ENCODE peak calls at places on chromosomes 4 and X, in ten cellular contexts. One of them, this sample, is unnamed.

GRCh38 chr4:104494822-104495559 is at the start of gene CXXC4:
- DNase-seq in astrocyte of the spinal cord: peak
- DNase-seq in nephron progenitor cell: peak
- DNase-seq in RWPE1: peak
- DNase-seq in fibroblast of lung: peak
- DNase-seq in BJ: no peak
- DNase-seq in dorsolateral prefrontal cortex: peak
- DNase-seq in bronchial epithelial cell: peak
- DNase-seq in H9: peak
- DNase-seq in CD4-positive, alpha-beta T cell: no peak
- DNase-seq in this sample: peak

GRCh38 chr4:187544461-187545053 is 451.0 kb upstream of the ZFP42 start:
- DNase-seq in H9: no peak
- DNase-seq in CD4-positive, alpha-beta T cell: no peak
- DNase-seq in dorsolateral prefrontal cortex: no peak
- DNase-seq in fibroblast of lung: no peak
- DNase-seq in astrocyte of the spinal cord: no peak
- DNase-seq in RWPE1: no peak
- DNase-seq in bronchial epithelial cell: peak
- DNase-seq in BJ: no peak
- DNase-seq in nephron progenitor cell: no peak
- DNase-seq in this sample: no peak

GRCh38 chr4:90842960-90843359 is 715.8 kb downstream of the CCSER1 start:
- DNase-seq in bronchial epithelial cell: peak
- DNase-seq in RWPE1: no peak
- DNase-seq in astrocyte of the spinal cord: no peak
- DNase-seq in fibroblast of lung: no peak
- DNase-seq in dorsolateral prefrontal cortex: no peak
- DNase-seq in BJ: no peak
- DNase-seq in nephron progenitor cell: no peak
- DNase-seq in H9: no peak
- DNase-seq in CD4-positive, alpha-beta T cell: no peak
- DNase-seq in this sample: no peak

GRCh38 chr4:167415461-167415860 is 181.2 kb upstream of the SPOCK3 start:
- DNase-seq in fibroblast of lung: no peak
- DNase-seq in nephron progenitor cell: no peak
- DNase-seq in CD4-positive, alpha-beta T cell: no peak
- DNase-seq in RWPE1: no peak
- DNase-seq in H9: no peak
- DNase-seq in dorsolateral prefrontal cortex: no peak
- DNase-seq in BJ: no peak
- DNase-seq in astrocyte of the spinal cord: no peak
- DNase-seq in bronchial epithelial cell: no peak
- DNase-seq in this sample: no peak

GRCh38 chrX:134144231-134144630 is 92.8 kb upstream of the CCDC160 start:
- DNase-seq in nephron progenitor cell: no peak
- DNase-seq in H9: no peak
- DNase-seq in BJ: no peak
- DNase-seq in dorsolateral prefrontal cortex: no peak
- DNase-seq in bronchial epithelial cell: peak
- DNase-seq in fibroblast of lung: peak
- DNase-seq in CD4-positive, alpha-beta T cell: no peak
- DNase-seq in RWPE1: peak
- DNase-seq in astrocyte of the spinal cord: no peak
- DNase-seq in this sample: no peak

GRCh38 chrX:133177202-133177601 is 41.0 kb downstream of the TFDP3 start:
- DNase-seq in nephron progenitor cell: no peak
- DNase-seq in CD4-positive, alpha-beta T cell: no peak
- DNase-seq in BJ: no peak
- DNase-seq in dorsolateral prefrontal cortex: no peak
- DNase-seq in H9: no peak
- DNase-seq in astrocyte of the spinal cord: no peak
- DNase-seq in RWPE1: no peak
- DNase-seq in fibroblast of lung: no peak
- DNase-seq in bronchial epithelial cell: no peak
- DNase-seq in this sample: no peak

GRCh38 chr4:98746530-98746929 is 88.1 kb upstream of the TSPAN5 start:
- DNase-seq in astrocyte of the spinal cord: peak
- DNase-seq in RWPE1: no peak
- DNase-seq in nephron progenitor cell: no peak
- DNase-seq in H9: no peak
- DNase-seq in dorsolateral prefrontal cortex: no peak
- DNase-seq in fibroblast of lung: peak
- DNase-seq in CD4-positive, alpha-beta T cell: no peak
- DNase-seq in bronchial epithelial cell: no peak
- DNase-seq in BJ: no peak
- DNase-seq in this sample: no peak

GRCh38 chr4:8303485-8304281 is 34.1 kb downstream of the HTRA3 start:
- DNase-seq in CD4-positive, alpha-beta T cell: no peak
- DNase-seq in fibroblast of lung: peak
- DNase-seq in BJ: peak
- DNase-seq in bronchial epithelial cell: peak
- DNase-seq in astrocyte of the spinal cord: peak
- DNase-seq in H9: no peak
- DNase-seq in nephron progenitor cell: no peak
- DNase-seq in RWPE1: peak
- DNase-seq in dorsolateral prefrontal cortex: no peak
- DNase-seq in this sample: peak

GRCh38 chrX:126272795-126273497 is 106.9 kb upstream of the DCAF12L2 start:
- DNase-seq in nephron progenitor cell: no peak
- DNase-seq in astrocyte of the spinal cord: no peak
- DNase-seq in fibroblast of lung: no peak
- DNase-seq in CD4-positive, alpha-beta T cell: no peak
- DNase-seq in H9: no peak
- DNase-seq in RWPE1: no peak
- DNase-seq in bronchial epithelial cell: no peak
- DNase-seq in BJ: no peak
- DNase-seq in dorsolateral prefrontal cortex: no peak
- DNase-seq in this sample: no peak

GRCh38 chrX:51834076-51834475 is 59.3 kb upstream of the MAGED1 start:
- DNase-seq in RWPE1: no peak
- DNase-seq in astrocyte of the spinal cord: no peak
- DNase-seq in bronchial epithelial cell: no peak
- DNase-seq in nephron progenitor cell: no peak
- DNase-seq in BJ: no peak
- DNase-seq in H9: no peak
- DNase-seq in CD4-positive, alpha-beta T cell: no peak
- DNase-seq in fibroblast of lung: no peak
- DNase-seq in dorsolateral prefrontal cortex: no peak
- DNase-seq in this sample: no peak

GRCh38 chrX:42748067-42748850 is 29.7 kb downstream of the PPP1R2C start:
- DNase-seq in nephron progenitor cell: no peak
- DNase-seq in bronchial epithelial cell: peak
- DNase-seq in H9: no peak
- DNase-seq in RWPE1: peak
- DNase-seq in fibroblast of lung: peak
- DNase-seq in CD4-positive, alpha-beta T cell: no peak
- DNase-seq in astrocyte of the spinal cord: peak
- DNase-seq in dorsolateral prefrontal cortex: no peak
- DNase-seq in BJ: no peak
- DNase-seq in this sample: no peak

GRCh38 chr4:153790962-153791551 is 2.2 kb upstream of the SFRP2 start:
- DNase-seq in BJ: no peak
- DNase-seq in RWPE1: no peak
- DNase-seq in dorsolateral prefrontal cortex: no peak
- DNase-seq in bronchial epithelial cell: no peak
- DNase-seq in CD4-positive, alpha-beta T cell: no peak
- DNase-seq in H9: peak
- DNase-seq in fibroblast of lung: no peak
- DNase-seq in nephron progenitor cell: peak
- DNase-seq in astrocyte of the spinal cord: no peak
- DNase-seq in this sample: no peak

GRCh38 chrX:32530802-32531403 is 680.4 kb downstream of the DMD start:
- DNase-seq in H9: no peak
- DNase-seq in astrocyte of the spinal cord: peak
- DNase-seq in BJ: no peak
- DNase-seq in nephron progenitor cell: peak
- DNase-seq in RWPE1: peak
- DNase-seq in dorsolateral prefrontal cortex: peak
- DNase-seq in fibroblast of lung: peak
- DNase-seq in CD4-positive, alpha-beta T cell: no peak
- DNase-seq in bronchial epithelial cell: peak
- DNase-seq in this sample: peak

GRCh38 chr4:142041788-142042187 is 405.4 kb downstream of the IL15 start:
- DNase-seq in fibroblast of lung: no peak
- DNase-seq in dorsolateral prefrontal cortex: no peak
- DNase-seq in CD4-positive, alpha-beta T cell: no peak
- DNase-seq in BJ: no peak
- DNase-seq in astrocyte of the spinal cord: no peak
- DNase-seq in RWPE1: no peak
- DNase-seq in H9: no peak
- DNase-seq in nephron progenitor cell: no peak
- DNase-seq in bronchial epithelial cell: no peak
- DNase-seq in this sample: no peak

GRCh38 chr4:1765409-1766335 is 27.4 kb upstream of the FGFR3 start:
- DNase-seq in nephron progenitor cell: no peak
- DNase-seq in fibroblast of lung: no peak
- DNase-seq in astrocyte of the spinal cord: no peak
- DNase-seq in RWPE1: no peak
- DNase-seq in H9: no peak
- DNase-seq in CD4-positive, alpha-beta T cell: no peak
- DNase-seq in BJ: no peak
- DNase-seq in dorsolateral prefrontal cortex: no peak
- DNase-seq in bronchial epithelial cell: no peak
- DNase-seq in this sample: no peak

GRCh38 chr4:9919047-9919446 is 102.2 kb downstream of the SLC2A9 start:
- DNase-seq in bronchial epithelial cell: no peak
- DNase-seq in BJ: no peak
- DNase-seq in RWPE1: no peak
- DNase-seq in H9: peak
- DNase-seq in fibroblast of lung: no peak
- DNase-seq in astrocyte of the spinal cord: no peak
- DNase-seq in nephron progenitor cell: no peak
- DNase-seq in dorsolateral prefrontal cortex: no peak
- DNase-seq in CD4-positive, alpha-beta T cell: no peak
- DNase-seq in this sample: no peak
- TF ChIP-seq CTCF in bronchial epithelial cell: no peak
- TF ChIP-seq CTCF in BJ: no peak
- TF ChIP-seq CTCF in RWPE1: no peak
- TF ChIP-seq CTCF in H9: peak
- TF ChIP-seq CTCF in fibroblast of lung: no peak
- TF ChIP-seq CTCF in astrocyte of the spinal cord: no peak
- TF ChIP-seq CTCF in nephron progenitor cell: no peak
- TF ChIP-seq CTCF in dorsolateral prefrontal cortex: no peak
- TF ChIP-seq CTCF in CD4-positive, alpha-beta T cell: no peak
- TF ChIP-seq CTCF in this sample: no peak

GRCh38 chr4:163673848-163674702 is 179.6 kb downstream of the TMA16 start:
- DNase-seq in bronchial epithelial cell: no peak
- DNase-seq in RWPE1: no peak
- DNase-seq in H9: no peak
- DNase-seq in dorsolateral prefrontal cortex: no peak
- DNase-seq in BJ: no peak
- DNase-seq in CD4-positive, alpha-beta T cell: no peak
- DNase-seq in fibroblast of lung: no peak
- DNase-seq in nephron progenitor cell: no peak
- DNase-seq in astrocyte of the spinal cord: no peak
- DNase-seq in this sample: no peak

DNA sequence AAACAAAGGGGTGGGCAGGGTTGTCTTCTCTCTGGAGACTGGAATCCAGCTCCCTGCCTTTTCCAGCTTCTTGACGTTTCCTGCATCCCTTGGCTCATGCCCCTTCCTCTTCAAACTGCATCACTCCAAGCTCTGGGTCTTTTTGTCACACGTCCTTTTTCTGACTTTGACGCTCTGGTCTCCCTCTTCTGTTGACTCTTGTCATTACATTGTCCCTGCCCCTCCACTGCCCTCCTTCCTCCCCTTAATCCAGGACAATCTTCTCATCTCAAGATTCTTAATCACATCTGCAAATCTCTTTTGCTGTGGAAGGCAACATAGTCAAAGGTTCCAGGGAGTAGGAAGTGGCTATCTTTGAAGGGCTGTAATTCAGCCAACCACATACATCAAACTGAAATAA is 178.3 kb downstream of the TMA16 start:
- DNase-seq in fibroblast of lung: no peak
- DNase-seq in CD4-positive, alpha-beta T cell: no peak
- DNase-seq in dorsolateral prefrontal cortex: no peak
- DNase-seq in bronchial epithelial cell: no peak
- DNase-seq in nephron progenitor cell: no peak
- DNase-seq in H9: no peak
- DNase-seq in BJ: no peak
- DNase-seq in astrocyte of the spinal cord: no peak
- DNase-seq in RWPE1: no peak
- DNase-seq in this sample: no peak
- TF ChIP-seq CTCF in fibroblast of lung: no peak
- TF ChIP-seq CTCF in CD4-positive, alpha-beta T cell: no peak
- TF ChIP-seq CTCF in dorsolateral prefrontal cortex: no peak
- TF ChIP-seq CTCF in bronchial epithelial cell: no peak
- TF ChIP-seq CTCF in nephron progenitor cell: no peak
- TF ChIP-seq CTCF in H9: peak
- TF ChIP-seq CTCF in BJ: no peak
- TF ChIP-seq CTCF in astrocyte of the spinal cord: no peak
- TF ChIP-seq CTCF in RWPE1: no peak
- TF ChIP-seq CTCF in this sample: no peak

DNA sequence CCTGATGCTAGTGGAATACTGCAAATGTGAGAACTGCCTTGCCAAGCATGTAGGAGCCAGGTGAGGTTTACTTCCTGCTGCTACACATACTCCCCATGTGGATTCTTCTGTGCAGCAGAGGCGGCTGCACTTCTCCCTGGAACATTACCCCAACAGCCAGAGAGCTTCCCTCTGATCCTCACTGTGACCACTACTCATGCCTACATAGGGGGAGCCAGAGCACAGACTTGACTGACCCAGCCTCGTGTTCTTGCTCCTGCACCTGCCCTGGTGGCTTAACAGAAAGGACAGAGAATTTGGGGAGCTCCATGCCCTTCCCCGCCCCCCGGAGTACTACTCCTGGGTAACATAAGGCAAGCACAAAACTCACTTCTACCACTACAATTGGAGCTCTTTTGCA is 38.4 kb downstream of the UGT2A2 start:
- DNase-seq in fibroblast of lung: no peak
- DNase-seq in H9: peak
- DNase-seq in CD4-positive, alpha-beta T cell: no peak
- DNase-seq in astrocyte of the spinal cord: no peak
- DNase-seq in BJ: no peak
- DNase-seq in nephron progenitor cell: no peak
- DNase-seq in dorsolateral prefrontal cortex: no peak
- DNase-seq in bronchial epithelial cell: no peak
- DNase-seq in RWPE1: no peak
- DNase-seq in this sample: no peak
- TF ChIP-seq CTCF in fibroblast of lung: no peak
- TF ChIP-seq CTCF in H9: peak
- TF ChIP-seq CTCF in CD4-positive, alpha-beta T cell: no peak
- TF ChIP-seq CTCF in astrocyte of the spinal cord: no peak
- TF ChIP-seq CTCF in BJ: no peak
- TF ChIP-seq CTCF in nephron progenitor cell: no peak
- TF ChIP-seq CTCF in dorsolateral prefrontal cortex: no peak
- TF ChIP-seq CTCF in bronchial epithelial cell: no peak
- TF ChIP-seq CTCF in RWPE1: no peak
- TF ChIP-seq CTCF in this sample: no peak

DNA sequence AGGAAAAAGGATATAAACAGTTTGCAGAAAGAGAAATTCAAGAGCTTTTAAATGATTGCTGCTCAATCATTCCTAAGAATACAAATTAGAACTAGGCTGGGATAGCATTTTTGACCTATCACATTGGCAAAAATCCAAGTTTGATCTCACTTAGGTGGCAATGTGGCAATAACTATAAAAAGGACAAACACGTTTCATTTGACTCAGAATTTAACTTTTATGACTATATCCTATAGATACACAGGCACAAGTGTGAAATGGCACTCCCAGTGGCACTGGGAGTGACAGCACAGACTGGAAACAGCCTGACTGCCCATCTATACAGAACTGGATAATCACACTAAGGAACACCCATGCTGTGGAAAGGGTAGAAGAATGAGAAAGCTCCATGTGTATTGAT is 11.1 kb downstream of the CENPU start:
- DNase-seq in CD4-positive, alpha-beta T cell: no peak
- DNase-seq in dorsolateral prefrontal cortex: no peak
- DNase-seq in BJ: no peak
- DNase-seq in nephron progenitor cell: no peak
- DNase-seq in H9: no peak
- DNase-seq in astrocyte of the spinal cord: no peak
- DNase-seq in bronchial epithelial cell: no peak
- DNase-seq in fibroblast of lung: no peak
- DNase-seq in RWPE1: no peak
- DNase-seq in this sample: no peak
- TF ChIP-seq CTCF in CD4-positive, alpha-beta T cell: no peak
- TF ChIP-seq CTCF in dorsolateral prefrontal cortex: no peak
- TF ChIP-seq CTCF in BJ: no peak
- TF ChIP-seq CTCF in nephron progenitor cell: no peak
- TF ChIP-seq CTCF in H9: peak
- TF ChIP-seq CTCF in astrocyte of the spinal cord: no peak
- TF ChIP-seq CTCF in bronchial epithelial cell: peak
- TF ChIP-seq CTCF in fibroblast of lung: no peak
- TF ChIP-seq CTCF in RWPE1: peak
- TF ChIP-seq CTCF in this sample: no peak